ENCODE peak calls at places on chromosomes 7 and 10, in eight cellular contexts. K, F, M, C, L, R, U and Y are unnamed samples.

GRCh38 chr10:49632406-49633317 is 18.8 kb downstream of the CHAT start:
- DNase-seq in K (no peak), F (no peak), M (no peak), C (no peak), L (no peak), R (no peak), U (no peak), Y (no peak)

GRCh38 chr7:14219125-14219524 is 229.7 kb upstream of the ETV1 start:
- DNase-seq in K (no peak), F (no peak), M (peak; percentile 22), C (no peak), L (no peak), R (peak; percentile 25), U (no peak), Y (no peak)

GRCh38 chr7:74454059-74454947 is 597 bp downstream of the GTF2IRD1 start:
- DNase-seq in K (no peak), F (no peak), M (no peak), C (no peak), L (peak; percentile 59), R (no peak), U (no peak), Y (peak; percentile 74)

GRCh38 chr7:132872034-132872433 is 209.9 kb downstream of the CHCHD3 start:
- DNase-seq in K (no peak), F (no peak), M (no peak), C (no peak), L (no peak), R (no peak), U (no peak), Y (no peak)

GRCh38 chr10:99630439-99630838 is 10.2 kb upstream of the SLC25A28 start:
- DNase-seq in K (peak; percentile 70), F (peak; percentile 29), M (peak; percentile 79), C (no peak), L (no peak), R (peak; percentile 64), U (no peak), Y (no peak)

GRCh38 chr7:5396542-5396941 is 27.1 kb downstream of the TNRC18 start:
- DNase-seq in K (peak; percentile 64), F (peak; percentile 57), M (peak; percentile 23), C (peak; percentile 83), L (no peak), R (peak; percentile 36), U (peak; percentile 64), Y (no peak)

GRCh38 chr10:86931872-86932271 is 25.5 kb downstream of the MMRN2 start:
- DNase-seq in K (peak; percentile 70), F (no peak), M (peak; percentile 74), C (no peak), L (no peak), R (peak; percentile 88), U (no peak), Y (no peak)

GRCh38 chr7:155208681-155209477 is 88.8 kb upstream of the INSIG1 start:
- DNase-seq in K (no peak), F (no peak), M (peak; percentile 33), C (no peak), L (no peak), R (peak; percentile 28), U (no peak), Y (no peak)

GRCh38 chr7:137895301-137896201 is 48.8 kb upstream of the DGKI start:
- DNase-seq in K (no peak), F (no peak), M (no peak), C (no peak), L (no peak), R (no peak), U (no peak), Y (no peak)

GRCh38 chr10:28761084-28761875 is 84.0 kb downstream of the BAMBI start:
- DNase-seq in K (no peak), F (no peak), M (peak; percentile 35), C (no peak), L (no peak), R (no peak), U (no peak), Y (no peak)

GRCh38 chr10:109475704-109476103 is 447.6 kb downstream of the XPNPEP1 start:
- DNase-seq in K (no peak), F (no peak), M (no peak), C (no peak), L (no peak), R (no peak), U (no peak), Y (no peak)

GRCh38 chr7:74165867-74166593 is 8.1 kb upstream of the EIF4H start:
- DNase-seq in K (no peak), F (no peak), M (no peak), C (no peak), L (no peak), R (no peak), U (no peak), Y (no peak)

GRCh38 chr7:87234949-87235348 is 15.4 kb upstream of the TMEM243 start:
- DNase-seq in K (peak; percentile 64), F (no peak), M (peak; percentile 66), C (no peak), L (no peak), R (no peak), U (no peak), Y (no peak)

GRCh38 chr7:12490105-12490688 is 80.3 kb upstream of the SCIN start:
- DNase-seq in K (peak; percentile 40), F (no peak), M (peak; percentile 33), C (no peak), L (no peak), R (peak; percentile 61), U (no peak), Y (no peak)

GRCh38 chr10:6399241-6399701 is 180.8 kb downstream of the PRKCQ start:
- DNase-seq in K (peak; percentile 59), F (no peak), M (no peak), C (peak; percentile 73), L (no peak), R (peak; percentile 40), U (no peak), Y (no peak)

GRCh38 chr10:24432478-24433416 is 223.8 kb downstream of the KIAA1217 start:
- DNase-seq in K (no peak), F (no peak), M (no peak), C (peak; percentile 52), L (no peak), R (no peak), U (no peak), Y (no peak)

GRCh38 chr10:100307716-100308115 is 21.2 kb upstream of the BLOC1S2 start:
- DNase-seq in K (peak; percentile 15), F (no peak), M (peak; percentile 53), C (no peak), L (no peak), R (peak; percentile 57), U (no peak), Y (no peak)

GRCh38 chr7:65338346-65338745 is 35.3 kb upstream of the ZNF92 start:
- DNase-seq in K (no peak), F (no peak), M (no peak), C (no peak), L (no peak), R (no peak), U (no peak), Y (peak; percentile 57)
- TF ChIP-seq CTCF in K (no peak), F (no peak), M (no peak), C (no peak), L (no peak), R (no peak), U (no peak), Y (no peak)

GRCh38 chr10:18400911-18401260 is 250.5 kb downstream of the NSUN6 start:
- DNase-seq in K (no peak), F (peak; percentile 30), M (no peak), C (no peak), L (peak; percentile 49), R (no peak), U (no peak), Y (peak; percentile 73)

GRCh38 chr10:18401416-18402195 is 249.8 kb downstream of the NSUN6 start:
- DNase-seq in K (no peak), F (no peak), M (no peak), C (no peak), L (no peak), R (no peak), U (no peak), Y (no peak)

GRCh38 chr10:18397886-18398285 is 253.5 kb downstream of the NSUN6 start:
- DNase-seq in K (no peak), F (no peak), M (no peak), C (no peak), L (no peak), R (no peak), U (no peak), Y (no peak)

GRCh38 chr10:18399158-18399557 is 252.2 kb downstream of the NSUN6 start:
- DNase-seq in K (no peak), F (no peak), M (no peak), C (no peak), L (no peak), R (no peak), U (no peak), Y (no peak)

DNA sequence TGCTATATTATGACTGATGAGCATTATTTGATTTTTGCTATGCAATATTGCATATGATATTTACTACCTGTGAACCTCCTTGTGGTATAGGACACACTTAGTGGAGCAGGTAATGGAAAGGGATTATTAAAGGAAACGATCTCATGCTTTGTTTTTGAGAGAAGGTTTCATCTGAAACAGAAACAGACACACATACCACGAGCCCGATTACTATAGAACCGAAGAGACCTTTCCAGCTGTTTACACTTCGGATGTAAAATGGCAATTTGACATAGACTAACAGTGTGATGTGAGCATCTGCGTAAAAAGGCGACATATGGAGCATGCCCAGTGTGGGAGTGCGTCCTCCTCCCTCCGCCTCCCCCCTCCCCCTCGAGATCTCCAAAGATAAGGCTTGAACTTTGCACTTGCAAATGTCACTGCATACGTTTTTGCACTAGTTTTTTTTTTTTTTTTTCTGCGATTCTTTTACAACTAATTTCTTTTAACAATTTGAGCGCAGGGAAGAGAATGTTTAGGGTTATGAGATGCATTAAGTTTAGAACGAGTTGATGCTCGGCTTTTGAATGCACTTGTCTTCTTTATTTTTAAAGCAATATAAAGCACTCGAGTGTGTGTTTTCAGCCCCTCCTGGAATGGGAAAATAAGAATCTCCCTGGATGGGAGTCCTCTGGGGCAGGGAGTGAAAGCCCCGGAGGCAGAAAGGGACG is 251.0 kb downstream of the NSUN6 start:
- DNase-seq in K (peak; percentile 6), F (peak; percentile 88), M (no peak), C (no peak), L (peak; percentile 62), R (peak; percentile 52), U (no peak), Y (peak; percentile 74)
- TF ChIP-seq CTCF in K (no peak), F (no peak), M (no peak), C (no peak), L (no peak), R (no peak), U (no peak), Y (no peak)

GRCh38 chr7:2554654-2555053 is 670 bp downstream of the BRAT1 start:
- DNase-seq in K (no peak), F (no peak), M (no peak), C (no peak), L (no peak), R (no peak), U (no peak), Y (peak; percentile 64)
- TF ChIP-seq CTCF in K (no peak), F (no peak), M (no peak), C (no peak), L (no peak), R (no peak), U (no peak), Y (no peak)

DNA sequence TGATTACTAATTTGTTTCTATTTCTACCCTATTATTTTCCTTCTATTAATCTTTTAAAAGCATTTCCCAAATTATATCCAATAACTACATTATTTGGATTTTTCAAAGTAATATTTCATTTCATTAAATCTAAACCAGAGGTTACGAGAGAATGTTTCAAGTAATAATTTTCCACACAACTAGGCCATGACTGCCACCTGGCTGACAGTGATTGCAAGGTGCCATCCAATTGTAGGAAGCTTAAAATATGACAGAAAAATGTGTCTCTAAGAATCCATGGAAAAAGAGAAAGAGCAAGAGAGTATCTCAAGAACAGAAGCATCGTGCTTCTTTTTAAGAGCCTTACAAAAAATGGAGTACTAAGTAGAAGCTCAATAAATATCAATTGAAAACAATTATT is 48.7 kb downstream of the TPK1 start:
- DNase-seq in K (peak; percentile 1), F (no peak), M (no peak), C (no peak), L (no peak), R (no peak), U (no peak), Y (no peak)
- TF ChIP-seq CTCF in K (no peak), F (peak; percentile 16), M (no peak), C (no peak), L (peak; percentile 8), R (no peak), U (no peak), Y (peak; percentile 67)